ENCODE peak calls at places on chromosomes 12 and 14, in six cellular contexts. S is fibroblast of lung, L is SK-N-SH, J is gastrocnemius medialis, W is hepatocyte, O is thyroid gland. F is an unnamed sample.

GRCh38 chr12:116372815-116373214 is 95.3 kb upstream of the MED13L start:
- DNase-seq in S (peak; percentile 74), L (no peak), J (no peak), W (no peak), O (no peak), F (no peak)

GRCh38 chr12:115872212-115872611 is 405.3 kb downstream of the MED13L start:
- DNase-seq in S (no peak), L (no peak), J (no peak), W (no peak), O (no peak), F (no peak)

GRCh38 chr14:77965050-77965449 is 165.1 kb downstream of the ADCK1 start:
- DNase-seq in S (no peak), L (no peak), J (no peak), W (no peak), O (no peak), F (no peak)

GRCh38 chr14:68792022-68792829 is 641 bp downstream of the ZFP36L1 start:
- DNase-seq in S (no peak), L (no peak), J (no peak), W (no peak), O (no peak), F (no peak)

GRCh38 chr14:101119830-101120571 is 216.5 kb upstream of the RTL1 start:
- DNase-seq in S (peak; percentile 18), L (peak; percentile 61), J (peak; percentile 20), W (no peak), O (no peak), F (no peak)

GRCh38 chr14:69475194-69475818 is 9.2 kb upstream of the PLEKHD1 start:
- DNase-seq in S (peak; percentile 7), L (peak; percentile 51), J (no peak), W (peak; percentile 7), O (peak; percentile 12), F (peak; percentile 25)

GRCh38 chr14:76904740-76905569 is 78.7 kb downstream of the LRRC74A start:
- DNase-seq in S (peak; percentile 95), L (peak; percentile 78), J (peak; percentile 46), W (peak; percentile 82), O (peak; percentile 54), F (peak; percentile 96)

GRCh38 chr12:50283924-50284236 is 560 bp upstream of the LIMA1 start:
- DNase-seq in S (peak; percentile 53), L (no peak), J (peak; percentile 18), W (no peak), O (no peak), F (no peak)

GRCh38 chr14:84465890-84466289 is 1064.1 kb upstream of the FLRT2 start:
- DNase-seq in S (peak; percentile 62), L (no peak), J (no peak), W (peak; percentile 28), O (no peak), F (no peak)

GRCh38 chr14:98593361-98593761 is 678.6 kb downstream of the BCL11B start:
- DNase-seq in S (no peak), L (no peak), J (no peak), W (no peak), O (no peak), F (no peak)

GRCh38 chr12:123150804-123151678 is at the start of gene PITPNM2:
- DNase-seq in S (peak; percentile 59), L (peak; percentile 90), J (peak; percentile 53), W (peak; percentile 92), O (peak; percentile 63), F (peak; percentile 58)

GRCh38 chr12:115871714-115872113 is 405.8 kb downstream of the MED13L start:
- DNase-seq in S (peak; percentile 3), L (peak; percentile 53), J (no peak), W (peak; percentile 49), O (no peak), F (peak; percentile 33)

GRCh38 chr14:90489306-90489705 is 92.5 kb downstream of the CALM1 start:
- DNase-seq in S (no peak), L (no peak), J (no peak), W (no peak), O (no peak), F (no peak)

GRCh38 chr12:65825573-65826512 is 1.6 kb downstream of the HMGA2 start:
- DNase-seq in S (peak; percentile 63), L (peak; percentile 41), J (no peak), W (peak; percentile 49), O (peak; percentile 39), F (no peak)

GRCh38 chr14:43898709-43899108 is 608.4 kb downstream of the FSCB start:
- DNase-seq in S (no peak), L (no peak), J (no peak), W (peak; percentile 49), O (no peak), F (no peak)

GRCh38 chr14:75647650-75648049 is 13.0 kb downstream of the ERG28 start:
- DNase-seq in S (peak; percentile 22), L (no peak), J (peak; percentile 42), W (no peak), O (peak; percentile 77), F (no peak)

GRCh38 chr14:63295231-63295685 is 23.5 kb downstream of the GPHB5 start:
- DNase-seq in S (no peak), L (no peak), J (no peak), W (no peak), O (peak; percentile 15), F (no peak)

GRCh38 chr14:64465208-64465821 is at the start of gene AKAP5:
- DNase-seq in S (peak; percentile 59), L (peak; percentile 96), J (no peak), W (peak; percentile 79), O (peak; percentile 70), F (peak; percentile 54)
- TF ChIP-seq CTCF in S (no peak), L (no peak), J (no peak), W (no peak), O (no peak), F (no peak)

GRCh38 chr12:92132282-92132681 is 13.4 kb downstream of the BTG1 start:
- DNase-seq in S (no peak), L (no peak), J (no peak), W (no peak), O (no peak), F (no peak)
- H3K27ac ChIP-seq in S (no peak overlapping the region), L (no peak overlapping the region), J (no peak overlapping the region), W (no peak overlapping the region), O (peak overlapping the region; percentile 30), F (no peak overlapping the region)

GRCh38 chr12:823043-823698 is 70.8 kb downstream of the WNK1 start:
- DNase-seq in S (no peak), L (no peak), J (no peak), W (no peak), O (no peak), F (no peak)

GRCh38 chr12:820336-820735 is 68.0 kb downstream of the WNK1 start:
- DNase-seq in S (no peak), L (no peak), J (no peak), W (no peak), O (no peak), F (no peak)

GRCh38 chr12:817941-818600 is 65.7 kb downstream of the WNK1 start:
- DNase-seq in S (no peak), L (no peak), J (no peak), W (no peak), O (peak; percentile 53), F (no peak)

DNA sequence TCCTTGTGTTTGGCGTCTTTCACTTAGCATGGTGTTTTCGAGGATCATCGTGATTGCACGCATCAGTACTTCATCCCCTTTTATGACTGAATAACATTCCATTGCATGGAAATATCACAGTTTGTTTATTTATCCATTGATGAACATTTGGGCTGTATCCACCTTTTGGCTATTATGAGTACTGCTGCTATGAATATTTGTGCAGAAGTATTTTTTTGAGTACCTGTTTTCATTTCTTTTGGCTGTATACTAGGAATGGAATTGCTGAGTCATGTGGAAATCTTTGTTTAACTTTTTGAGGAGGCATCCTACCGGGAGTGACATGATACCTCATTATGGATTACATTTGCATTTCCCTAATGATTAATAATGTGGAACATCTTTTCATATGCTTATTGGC is 66.4 kb downstream of the WNK1 start:
- DNase-seq in S (peak; percentile 39), L (no peak), J (no peak), W (no peak), O (no peak), F (no peak)
- TF ChIP-seq CTCF in S (no peak), L (peak; percentile 16), J (no peak), W (no peak), O (no peak), F (no peak)

DNA sequence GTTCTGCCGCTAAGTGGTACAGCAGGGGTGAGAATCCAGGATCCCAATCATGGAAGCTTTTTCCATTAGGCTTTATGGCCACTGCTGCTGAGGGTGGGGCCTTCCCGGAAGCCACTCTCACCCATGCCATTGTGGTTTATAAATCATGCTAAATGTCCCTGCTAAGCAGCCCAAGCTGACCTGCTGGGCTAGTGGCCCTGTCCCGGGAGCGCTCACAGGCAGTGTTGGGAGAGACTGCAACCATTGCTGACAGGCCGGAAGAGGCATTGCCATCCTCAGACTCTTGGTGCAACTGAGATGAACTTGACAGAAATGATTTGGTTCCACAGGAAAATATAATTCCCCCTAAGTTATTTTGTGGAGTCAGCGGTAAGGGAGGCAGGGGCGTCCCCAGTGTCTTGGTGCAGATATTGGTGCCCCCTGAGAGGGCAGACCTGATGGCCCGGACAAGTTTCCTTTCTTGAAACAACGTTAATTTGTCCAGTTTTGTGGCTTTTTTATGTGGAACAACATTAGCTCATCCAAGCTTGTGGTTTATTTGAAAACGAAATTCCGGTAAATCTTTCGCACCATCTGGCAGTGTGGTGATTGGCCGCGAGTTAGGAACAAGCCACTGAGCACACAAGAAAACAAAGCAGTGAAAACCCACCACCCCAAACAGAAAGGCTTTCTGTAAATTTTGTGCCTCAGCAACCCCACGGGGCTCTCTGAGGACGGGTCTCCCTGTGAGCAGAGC is 82.3 kb downstream of the SSPN start:
- DNase-seq in S (peak; percentile 83), L (no peak), J (no peak), W (no peak), O (no peak), F (no peak)
- H3K27ac ChIP-seq in S (no peak overlapping the region), L (no peak overlapping the region), J (no peak overlapping the region), W (no peak overlapping the region), O (no peak overlapping the region), F (no peak overlapping the region)

F was measured in RWPE1.